ENCODE peak calls at places on chromosomes 5 and 9, in six cellular contexts. I is upper lobe of left lung, O is left ventricle myocardium inferior, L is lung, S is neural progenitor cell, H is tibial nerve. M is an unnamed sample.
A peak's percentile ranks its signal among the peaks of the same experiment; 100 is the strongest.

GRCh38 chr9:81035171-81035570 is 654.2 kb downstream of the TLE1 start:
- DNase-seq in I (no peak), O (no peak), L (no peak), S (no peak), H (no peak), M (no peak)

GRCh38 chr9:33170464-33171156 is 3.5 kb upstream of the B4GALT1 start:
- DNase-seq in I (peak; percentile 70), O (peak; percentile 68), L (peak; percentile 47), S (peak; percentile 44), H (peak; percentile 46), M (peak; percentile 36)

GRCh38 chr5:1343931-1344901 is 683 bp downstream of the CLPTM1L start:
- DNase-seq in I (no peak), O (no peak), L (no peak), S (peak; percentile 39), H (no peak), M (no peak)

GRCh38 chr5:1156754-1157460 is 44.5 kb upstream of the SLC6A19 start:
- DNase-seq in I (no peak), O (no peak), L (no peak), S (no peak), H (no peak), M (no peak)

GRCh38 chr9:92257327-92257726 is 36.2 kb downstream of the IARS1 start:
- DNase-seq in I (no peak), O (no peak), L (no peak), S (no peak), H (no peak), M (no peak)

GRCh38 chr5:53508125-53508524 is 27.7 kb downstream of the FST start:
- DNase-seq in I (no peak), O (no peak), L (no peak), S (no peak), H (no peak), M (no peak)

GRCh38 chr5:164296603-164297080 is 791.2 kb downstream of the MAT2B start:
- DNase-seq in I (no peak), O (no peak), L (no peak), S (peak; percentile 95), H (no peak), M (no peak)

GRCh38 chr9:95726756-95727155 is 148.7 kb upstream of the ERCC6L2 start:
- DNase-seq in I (no peak), O (no peak), L (no peak), S (peak; percentile 74), H (no peak), M (no peak)

GRCh38 chr9:120791161-120791560 is 2.1 kb downstream of the FBXW2 start:
- DNase-seq in I (no peak), O (no peak), L (no peak), S (no peak), H (no peak), M (no peak)

GRCh38 chr5:111072949-111073682 is 1.6 kb downstream of the TSLP start:
- DNase-seq in I (peak; percentile 46), O (peak; percentile 71), L (peak; percentile 74), S (peak; percentile 74), H (peak; percentile 31), M (no peak)

GRCh38 chr5:31553863-31554262 is 21.8 kb downstream of the C5orf22 start:
- DNase-seq in I (no peak), O (no peak), L (no peak), S (no peak), H (no peak), M (no peak)

GRCh38 chr5:118405650-118406061 is 582.7 kb downstream of the DTWD2 start:
- DNase-seq in I (no peak), O (peak; percentile 27), L (no peak), S (peak; percentile 35), H (no peak), M (no peak)

GRCh38 chr5:111603446-111603827 is 91.1 kb upstream of the STARD4 start:
- DNase-seq in I (no peak), O (no peak), L (no peak), S (no peak), H (no peak), M (no peak)

GRCh38 chr9:6414291-6414690 is 1.3 kb downstream of the UHRF2 start:
- DNase-seq in I (no peak), O (no peak), L (no peak), S (peak; percentile 23), H (no peak), M (no peak)

GRCh38 chr9:134455951-134456739 is 129.9 kb downstream of the RXRA start:
- DNase-seq in I (peak; percentile 85), O (peak; percentile 87), L (peak; percentile 82), S (no peak), H (peak; percentile 92), M (peak; percentile 95)

GRCh38 chr5:79800979-79801827 is 111.6 kb downstream of the CMYA5 start:
- DNase-seq in I (no peak), O (no peak), L (no peak), S (no peak), H (no peak), M (no peak)

GRCh38 chr5:93789173-93790070 is 48.0 kb upstream of the POU5F2 start:
- DNase-seq in I (no peak), O (no peak), L (no peak), S (no peak), H (no peak), M (no peak)

GRCh38 chr9:98995059-98995665 is 51.5 kb downstream of the COL15A1 start:
- DNase-seq in I (peak; percentile 35), O (peak; percentile 77), L (peak; percentile 61), S (no peak), H (no peak), M (peak; percentile 72)

GRCh38 chr5:68345166-68345565 is 129.6 kb downstream of the PIK3R1 start:
- DNase-seq in I (no peak), O (no peak), L (no peak), S (no peak), H (no peak), M (no peak)

GRCh38 chr5:43121565-43122484 is 1.1 kb downstream of the ZNF131 start:
- DNase-seq in I (no peak), O (no peak), L (no peak), S (no peak), H (no peak), M (no peak)

GRCh38 chr5:171453056-171453725 is 33.7 kb downstream of the FGF18 start:
- DNase-seq in I (no peak), O (no peak), L (no peak), S (no peak), H (no peak), M (no peak)

GRCh38 chr9:109351032-109351431 is 30.2 kb upstream of the EPB41L4B start:
- DNase-seq in I (no peak), O (no peak), L (no peak), S (no peak), H (no peak), M (no peak)

GRCh38 chr9:136391737-136392537 is 8.0 kb downstream of the SNAPC4 start:
- DNase-seq in I (no peak), O (no peak), L (no peak), S (no peak), H (no peak), M (no peak)

GRCh38 chr5:2291146-2291840 is 408.6 kb upstream of the IRX4 start:
- DNase-seq in I (no peak), O (no peak), L (no peak), S (no peak), H (no peak), M (no peak)

GRCh38 chr9:122954253-122954691 is 13.5 kb downstream of the RABGAP1 start:
- DNase-seq in I (no peak), O (no peak), L (no peak), S (no peak), H (no peak), M (no peak)

GRCh38 chr9:18456624-18457237 is 17.2 kb upstream of the ADAMTSL1 start:
- DNase-seq in I (no peak), O (no peak), L (no peak), S (no peak), H (no peak), M (no peak)

GRCh38 chr5:180636403-180637075 is 12.9 kb downstream of the FLT4 start:
- DNase-seq in I (no peak), O (peak; percentile 12), L (no peak), S (no peak), H (no peak), M (no peak)

GRCh38 chr5:135880801-135881200 is 14.8 kb downstream of the IL9 start:
- DNase-seq in I (no peak), O (no peak), L (no peak), S (no peak), H (no peak), M (no peak)

GRCh38 chr9:34332370-34332964 is 3.1 kb downstream of the NUDT2 start:
- DNase-seq in I (no peak), O (no peak), L (no peak), S (peak; percentile 58), H (peak; percentile 46), M (no peak)
- TF ChIP-seq CTCF in I (no peak), O (peak; percentile 73), L (peak; percentile 19), S (peak; percentile 58), H (peak; percentile 44), M (peak; percentile 64)

GRCh38 chr9:131530546-131530929 is 525 bp downstream of the UCK1 start:
- DNase-seq in I (peak; percentile 45), O (peak; percentile 32), L (peak; percentile 35), S (peak; percentile 75), H (peak; percentile 33), M (no peak)
- TF ChIP-seq CTCF in I (no peak), O (peak; percentile 38), L (no peak), S (peak; percentile 14), H (no peak), M (peak; percentile 24)

GRCh38 chr5:157562111-157562581 is 13.4 kb downstream of the ADAM19 start:
- DNase-seq in I (no peak), O (peak; percentile 84), L (no peak), S (no peak), H (peak; percentile 79), M (no peak)

GRCh38 chr5:157561105-157561504 is 14.5 kb downstream of the ADAM19 start:
- DNase-seq in I (no peak), O (no peak), L (no peak), S (no peak), H (no peak), M (no peak)

GRCh38 chr5:157566902-157567489 is 8.6 kb downstream of the ADAM19 start:
- DNase-seq in I (peak; percentile 55), O (no peak), L (peak; percentile 51), S (no peak), H (peak; percentile 65), M (no peak)

GRCh38 chr5:157563373-157564148 is 12.0 kb downstream of the ADAM19 start:
- DNase-seq in I (no peak), O (no peak), L (no peak), S (no peak), H (no peak), M (no peak)

DNA sequence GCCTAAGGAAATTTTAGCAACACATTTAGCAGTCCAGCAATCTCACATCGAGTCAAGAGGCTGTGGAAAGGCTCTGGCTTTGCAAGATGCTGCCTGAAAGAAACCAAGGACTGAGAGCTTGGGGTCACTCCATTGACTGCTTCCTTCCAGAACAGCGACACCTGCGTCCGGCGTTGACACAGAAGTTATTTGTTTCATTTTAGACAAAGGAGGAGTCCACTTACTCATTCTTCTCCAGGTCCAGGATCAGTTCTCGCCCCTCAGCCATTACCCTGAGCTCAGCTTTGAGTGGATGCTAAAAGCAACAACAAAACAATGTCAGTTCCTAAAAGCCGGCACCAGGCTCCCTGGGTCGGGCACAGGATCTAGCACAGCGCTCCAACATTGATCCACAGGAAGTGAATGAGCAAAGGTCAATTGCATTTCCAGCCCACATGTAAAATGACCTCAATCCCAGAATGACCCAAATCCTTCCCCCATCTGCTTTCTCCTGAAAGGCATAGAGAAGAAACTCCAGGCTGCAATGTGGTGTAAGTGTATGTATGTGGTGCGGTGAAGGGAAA is 11.3 kb downstream of the ADAM19 start:
- DNase-seq in I (no peak), O (no peak), L (no peak), S (no peak), H (no peak), M (no peak)
- TF ChIP-seq CTCF in I (no peak), O (peak; percentile 50), L (no peak), S (no peak), H (peak; percentile 14), M (peak; percentile 41)

GRCh38 chr9:101716629-101717028 is 21.8 kb downstream of the GRIN3A start:
- DNase-seq in I (no peak), O (no peak), L (no peak), S (no peak), H (no peak), M (no peak)
- TF ChIP-seq CTCF in I (no peak), O (no peak), L (no peak), S (no peak), H (no peak), M (no peak)